ENCODE peak calls at places on chromosomes 5 and 9, in six cellular contexts. B is neural crest cell, Q is NCI-H510A treated with DMSO at 0.1 percent for 48 hours, H is T-helper 17 cell, A is anterior cingulate cortex, C is renal cortical epithelial cell. G is an unnamed sample.

GRCh38 chr5:133321833-133322420 is 270.1 kb downstream of the HSPA4 start:
- DNase-seq in B (no peak), Q (no peak), H (no peak), A (no peak), C (no peak), G (no peak)

GRCh38 chr9:99447951-99448350 is 225.9 kb downstream of the SEC61B start:
- DNase-seq in B (no peak), Q (no peak), H (no peak), A (no peak), C (no peak), G (no peak)

GRCh38 chr9:20242767-20243166 is 379.5 kb downstream of the MLLT3 start:
- DNase-seq in B (no peak), Q (no peak), H (no peak), A (no peak), C (peak), G (no peak)

GRCh38 chr5:179378441-179379271 is 33.4 kb upstream of the ADAMTS2 start:
- DNase-seq in B (no peak), Q (no peak), H (no peak), A (no peak), C (no peak), G (no peak)

GRCh38 chr5:6585168-6585567 is 47.7 kb downstream of the NSUN2 start:
- DNase-seq in B (no peak), Q (no peak), H (no peak), A (no peak), C (no peak), G (no peak)

GRCh38 chr9:97918641-97919040 is 3.7 kb downstream of the TRMO start:
- DNase-seq in B (no peak), Q (no peak), H (no peak), A (no peak), C (no peak), G (no peak)

GRCh38 chr5:9544502-9545300 is 1.2 kb downstream of the SEMA5A start:
- DNase-seq in B (peak), Q (peak), H (peak), A (peak), C (peak), G (peak)

GRCh38 chr5:56512314-56512996 is 279.3 kb upstream of the ANKRD55 start:
- DNase-seq in B (no peak), Q (no peak), H (no peak), A (no peak), C (no peak), G (no peak)

GRCh38 chr5:164809831-164810230 is 1304.4 kb downstream of the MAT2B start:
- DNase-seq in B (no peak), Q (no peak), H (no peak), A (no peak), C (peak), G (peak)

GRCh38 chr9:124551472-124552339 is 44.5 kb upstream of the NR5A1 start:
- DNase-seq in B (peak), Q (peak), H (no peak), A (peak), C (peak), G (peak)

GRCh38 chr5:87411586-87412416 is 929 bp downstream of the CCNH start:
- DNase-seq in B (peak), Q (peak), H (no peak), A (peak), C (peak), G (peak)